ENCODE peak calls at places on chromosomes 16 and 17, in five cellular contexts. One of them, this sample, is unnamed.

GRCh38 chr17:67049025-67049739 is 4.8 kb downstream of the CACNG1 start:
- DNase-seq in RWPE1: no peak
- DNase-seq in uterus: no peak
- DNase-seq in prostate gland: no peak
- DNase-seq in psoas muscle: no peak
- DNase-seq in this sample: no peak

GRCh38 chr16:26727801-26728200 is 338.9 kb upstream of the C16orf82 start:
- DNase-seq in RWPE1: no peak
- DNase-seq in uterus: no peak
- DNase-seq in prostate gland: no peak
- DNase-seq in psoas muscle: no peak
- DNase-seq in this sample: no peak

GRCh38 chr16:75267631-75268264 is 16.3 kb upstream of the BCAR1 start:
- DNase-seq in RWPE1: peak
- DNase-seq in uterus: no peak
- DNase-seq in prostate gland: peak
- DNase-seq in psoas muscle: peak
- DNase-seq in this sample: no peak

GRCh38 chr17:77374170-77374936 is 233.6 kb downstream of the SEC14L1 start:
- DNase-seq in RWPE1: no peak
- DNase-seq in uterus: peak
- DNase-seq in prostate gland: peak
- DNase-seq in psoas muscle: peak
- DNase-seq in this sample: no peak

GRCh38 chr16:85613609-85614337 is 651 bp downstream of the GSE1 start:
- DNase-seq in RWPE1: peak
- DNase-seq in uterus: peak
- DNase-seq in prostate gland: peak
- DNase-seq in psoas muscle: peak
- DNase-seq in this sample: no peak

GRCh38 chr17:40038882-40039513 is 15.2 kb downstream of the MED24 start:
- DNase-seq in RWPE1: no peak
- DNase-seq in uterus: peak
- DNase-seq in prostate gland: peak
- DNase-seq in psoas muscle: peak
- DNase-seq in this sample: no peak

GRCh38 chr17:40485851-40486512 is 15.4 kb downstream of the TNS4 start:
- DNase-seq in RWPE1: peak
- DNase-seq in uterus: peak
- DNase-seq in prostate gland: peak
- DNase-seq in psoas muscle: peak
- DNase-seq in this sample: peak

GRCh38 chr16:48087639-48088038 is 68.2 kb downstream of the ABCC12 start:
- DNase-seq in RWPE1: no peak
- DNase-seq in uterus: no peak
- DNase-seq in prostate gland: no peak
- DNase-seq in psoas muscle: no peak
- DNase-seq in this sample: no peak

GRCh38 chr16:14564323-14564722 is 65.7 kb downstream of the PARN start:
- DNase-seq in RWPE1: peak
- DNase-seq in uterus: no peak
- DNase-seq in prostate gland: no peak
- DNase-seq in psoas muscle: no peak
- DNase-seq in this sample: peak

GRCh38 chr17:50117202-50118040 is 12.5 kb downstream of the SAMD14 start:
- DNase-seq in RWPE1: peak
- DNase-seq in uterus: peak
- DNase-seq in prostate gland: peak
- DNase-seq in psoas muscle: peak
- DNase-seq in this sample: no peak

GRCh38 chr17:82566129-82566995 is 46.8 kb downstream of the FOXK2 start:
- DNase-seq in RWPE1: no peak
- DNase-seq in uterus: no peak
- DNase-seq in prostate gland: no peak
- DNase-seq in psoas muscle: no peak
- DNase-seq in this sample: no peak

GRCh38 chr16:31201511-31202401 is 804 bp downstream of the PYCARD start:
- DNase-seq in RWPE1: peak
- DNase-seq in uterus: no peak
- DNase-seq in prostate gland: no peak
- DNase-seq in psoas muscle: peak
- DNase-seq in this sample: no peak

DNA sequence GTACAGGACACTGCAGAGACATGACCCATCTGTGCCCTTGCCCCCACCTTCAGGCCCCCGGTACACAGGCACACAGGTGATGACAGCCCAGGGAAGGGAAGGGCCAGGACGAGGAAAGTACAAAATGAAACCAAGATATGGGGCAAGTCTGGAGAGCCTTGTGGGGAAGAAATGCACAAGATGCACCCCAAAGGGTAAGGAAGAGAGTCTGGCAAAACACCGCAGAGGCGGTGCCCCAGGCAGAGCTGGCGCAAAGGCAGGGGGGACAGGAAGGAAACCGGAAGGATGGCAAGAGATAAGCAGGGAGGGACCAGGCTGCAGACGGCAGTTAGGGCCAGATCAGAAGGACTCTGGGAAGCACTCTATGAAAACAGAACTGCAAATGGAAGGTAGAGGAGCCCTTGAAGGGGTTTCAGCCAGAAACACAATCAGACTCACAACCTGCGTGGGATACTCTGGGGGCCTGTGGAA is 81.4 kb downstream of the SLC39A11 start:
- DNase-seq in RWPE1: no peak
- DNase-seq in uterus: no peak
- DNase-seq in prostate gland: no peak
- DNase-seq in psoas muscle: no peak
- DNase-seq in this sample: no peak
- H3K27ac ChIP-seq in RWPE1: no peak
- H3K27ac ChIP-seq in uterus: no peak
- H3K27ac ChIP-seq in prostate gland: no peak
- H3K27ac ChIP-seq in psoas muscle: no peak
- H3K27ac ChIP-seq in this sample: no peak

GRCh38 chr17:46039592-46040186 is 40.6 kb downstream of the STH start:
- DNase-seq in RWPE1: no peak
- DNase-seq in uterus: no peak
- DNase-seq in prostate gland: peak
- DNase-seq in psoas muscle: no peak
- DNase-seq in this sample: no peak
- H3K27ac ChIP-seq in RWPE1: no peak
- H3K27ac ChIP-seq in uterus: no peak
- H3K27ac ChIP-seq in prostate gland: no peak
- H3K27ac ChIP-seq in psoas muscle: peak
- H3K27ac ChIP-seq in this sample: no peak

DNA sequence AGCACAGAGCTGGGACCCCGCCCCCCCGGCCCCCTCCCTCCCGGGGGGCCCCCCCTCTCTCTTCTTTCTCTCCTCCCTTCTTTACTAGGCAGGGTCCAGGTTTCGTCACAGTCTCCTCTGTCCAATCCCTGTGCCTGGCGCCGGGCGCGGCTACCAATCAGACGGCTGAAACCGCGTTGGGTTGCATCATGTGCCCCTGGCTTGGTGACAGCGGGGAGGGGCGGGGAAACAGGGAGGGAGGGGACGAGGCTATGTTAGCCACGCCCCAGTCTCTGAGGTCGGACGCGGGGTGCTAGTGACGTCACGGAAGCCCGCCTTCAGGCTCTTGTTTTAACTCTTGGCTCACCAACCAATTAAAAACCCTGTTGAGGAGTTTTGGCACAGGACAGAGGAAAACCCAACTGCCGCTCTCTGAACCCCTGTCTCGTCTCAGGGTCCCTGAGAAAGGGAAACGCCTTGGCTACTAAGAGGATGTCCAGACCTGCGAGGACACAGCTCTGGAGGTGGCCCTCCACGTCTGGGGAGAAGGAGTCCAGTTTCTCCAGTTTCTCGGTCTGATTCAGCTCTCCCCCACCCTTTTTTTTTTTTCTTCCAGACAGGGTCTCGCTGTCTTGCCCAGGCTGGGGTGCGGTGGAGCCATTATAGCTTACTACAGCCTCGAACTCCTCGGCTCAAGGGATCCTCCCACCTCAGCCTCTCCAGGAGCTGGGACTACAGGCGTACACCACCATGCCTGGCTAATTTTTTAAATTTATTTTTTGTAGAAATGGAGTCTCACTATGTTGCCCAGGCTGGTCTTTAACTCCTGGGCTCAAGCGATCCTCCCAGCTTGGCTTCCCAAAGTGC is 441 bp upstream of the PLEKHH3 start:
- DNase-seq in RWPE1: peak
- DNase-seq in uterus: peak
- DNase-seq in prostate gland: peak
- DNase-seq in psoas muscle: peak
- DNase-seq in this sample: peak
- H3K27ac ChIP-seq in RWPE1: peak
- H3K27ac ChIP-seq in uterus: peak
- H3K27ac ChIP-seq in prostate gland: peak
- H3K27ac ChIP-seq in psoas muscle: peak
- H3K27ac ChIP-seq in this sample: peak

DNA sequence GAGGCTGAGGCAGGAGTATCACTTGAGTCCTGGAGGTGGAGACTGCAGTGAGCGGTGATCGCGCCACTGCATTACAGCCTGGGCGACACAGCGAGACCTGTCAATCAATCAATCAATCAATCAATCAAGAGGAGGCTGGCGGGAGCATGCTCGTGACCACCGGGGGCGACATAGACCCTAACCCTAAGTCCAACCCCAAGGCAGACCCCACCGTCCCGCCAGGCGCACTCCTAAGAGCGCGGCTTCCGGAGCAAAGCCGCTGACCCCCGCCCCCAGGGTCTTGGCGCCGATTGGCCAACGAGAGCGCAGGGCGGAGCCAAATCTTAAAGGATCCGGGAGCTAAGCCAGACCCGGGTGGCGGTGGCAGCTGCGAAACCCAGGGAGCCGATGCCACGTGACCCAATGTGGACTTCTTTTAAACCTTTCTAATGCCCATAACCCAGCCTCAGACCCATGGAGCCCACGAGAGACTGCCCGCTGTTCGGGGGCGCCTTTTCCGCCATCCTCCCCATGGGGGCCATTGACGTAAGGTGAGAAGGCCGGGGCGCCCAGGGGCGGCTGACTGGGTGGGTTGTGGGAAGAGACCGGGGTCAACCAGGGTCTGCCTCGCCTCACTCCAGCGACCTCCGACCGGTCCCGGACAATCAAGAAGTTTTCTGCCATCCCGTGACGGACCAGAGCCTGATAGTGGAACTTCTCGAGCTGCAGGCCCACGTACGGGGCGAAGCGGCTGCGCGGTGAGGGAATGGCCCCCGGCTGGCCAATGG is at the start of gene RANGRF:
- DNase-seq in RWPE1: peak
- DNase-seq in uterus: peak
- DNase-seq in prostate gland: peak
- DNase-seq in psoas muscle: peak
- DNase-seq in this sample: no peak
- H3K27ac ChIP-seq in RWPE1: peak
- H3K27ac ChIP-seq in uterus: peak
- H3K27ac ChIP-seq in prostate gland: peak
- H3K27ac ChIP-seq in psoas muscle: peak
- H3K27ac ChIP-seq in this sample: peak

DNA sequence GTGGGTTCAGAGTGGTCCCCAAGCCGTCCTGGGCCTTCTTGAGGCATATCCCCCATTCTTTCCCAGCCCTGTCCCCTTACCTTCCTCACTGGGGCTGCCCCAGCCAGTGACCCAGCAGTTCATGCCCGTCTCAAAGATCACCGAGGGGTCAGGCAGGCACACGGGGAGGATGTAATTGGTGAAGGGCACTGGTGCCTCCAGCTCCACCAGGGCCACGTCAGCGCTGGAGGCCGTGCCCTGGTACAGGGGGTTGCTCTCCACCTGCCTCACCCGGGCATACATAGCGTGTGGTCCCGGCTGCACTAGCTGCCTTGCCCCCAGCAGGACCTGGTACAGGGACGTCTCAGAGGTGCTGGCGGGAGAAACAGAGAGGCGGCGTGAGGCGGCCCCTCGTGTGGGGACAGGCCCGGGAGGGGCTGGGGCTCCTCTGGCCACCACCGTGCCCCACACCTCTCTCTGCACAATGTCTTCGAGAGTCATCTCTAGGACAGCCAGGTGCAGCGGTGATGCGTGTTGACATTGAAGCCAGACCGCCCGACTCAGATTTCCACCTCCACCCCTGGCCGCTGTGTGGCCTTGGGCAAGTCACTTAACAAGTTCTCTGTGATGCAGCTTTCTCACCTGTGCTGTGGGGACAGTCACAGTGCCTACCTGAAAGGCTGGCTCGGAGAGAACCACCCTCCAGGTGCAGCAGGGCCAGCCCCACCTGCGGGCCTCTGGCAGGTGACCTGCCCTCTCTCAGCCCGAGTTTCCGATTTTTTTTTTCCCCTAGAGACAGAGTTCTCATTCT is 5.8 kb downstream of the PRSS27 start:
- DNase-seq in RWPE1: no peak
- DNase-seq in uterus: no peak
- DNase-seq in prostate gland: no peak
- DNase-seq in psoas muscle: no peak
- DNase-seq in this sample: no peak
- H3K27ac ChIP-seq in RWPE1: no peak
- H3K27ac ChIP-seq in uterus: no peak
- H3K27ac ChIP-seq in prostate gland: no peak
- H3K27ac ChIP-seq in psoas muscle: no peak
- H3K27ac ChIP-seq in this sample: no peak

GRCh38 chr17:79420318-79421243 is 190.3 kb downstream of the RBFOX3 start:
- DNase-seq in RWPE1: peak
- DNase-seq in uterus: peak
- DNase-seq in prostate gland: no peak
- DNase-seq in psoas muscle: no peak
- DNase-seq in this sample: no peak
- H3K27ac ChIP-seq in RWPE1: no peak
- H3K27ac ChIP-seq in uterus: no peak
- H3K27ac ChIP-seq in prostate gland: no peak
- H3K27ac ChIP-seq in psoas muscle: no peak
- H3K27ac ChIP-seq in this sample: no peak